ENCODE peak calls at places on chromosomes 3 and 15, in six cellular contexts. One of them, this sample, is unnamed.

GRCh38 chr3:14278799-14279705 is 100.4 kb downstream of the LSM3 start:
- DNase-seq in mesenchymal stem cell: peak
- DNase-seq in IMR-90: no peak
- DNase-seq in neuronal stem cell: no peak
- DNase-seq in H9: peak
- DNase-seq in mesendoderm: peak
- DNase-seq in this sample: no peak

GRCh38 chr3:38479431-38480092 is 16.6 kb upstream of the EXOG start:
- DNase-seq in mesenchymal stem cell: peak
- DNase-seq in IMR-90: peak
- DNase-seq in neuronal stem cell: no peak
- DNase-seq in H9: peak
- DNase-seq in mesendoderm: peak
- DNase-seq in this sample: no peak

GRCh38 chr3:113783463-113783862 is 36.6 kb downstream of the ATP6V1A start:
- DNase-seq in mesenchymal stem cell: peak
- DNase-seq in IMR-90: peak
- DNase-seq in neuronal stem cell: no peak
- DNase-seq in H9: no peak
- DNase-seq in mesendoderm: peak
- DNase-seq in this sample: no peak

GRCh38 chr15:59647085-59647484 is 10.2 kb downstream of the GTF2A2 start:
- DNase-seq in mesenchymal stem cell: no peak
- DNase-seq in IMR-90: no peak
- DNase-seq in neuronal stem cell: no peak
- DNase-seq in H9: no peak
- DNase-seq in mesendoderm: no peak
- DNase-seq in this sample: no peak

GRCh38 chr3:16132190-16132589 is 42.3 kb upstream of the GALNT15 start:
- DNase-seq in mesenchymal stem cell: no peak
- DNase-seq in IMR-90: no peak
- DNase-seq in neuronal stem cell: no peak
- DNase-seq in H9: peak
- DNase-seq in mesendoderm: peak
- DNase-seq in this sample: no peak

GRCh38 chr3:81910244-81910852 is 148.9 kb upstream of the GBE1 start:
- DNase-seq in mesenchymal stem cell: peak
- DNase-seq in IMR-90: peak
- DNase-seq in neuronal stem cell: peak
- DNase-seq in H9: no peak
- DNase-seq in mesendoderm: peak
- DNase-seq in this sample: no peak

GRCh38 chr15:78195735-78196201 is 38.6 kb downstream of the ACSBG1 start:
- DNase-seq in mesenchymal stem cell: no peak
- DNase-seq in IMR-90: no peak
- DNase-seq in neuronal stem cell: no peak
- DNase-seq in H9: peak
- DNase-seq in mesendoderm: peak
- DNase-seq in this sample: no peak

GRCh38 chr3:59895972-59896371 is 846.1 kb upstream of the CFAP20DC start:
- DNase-seq in mesenchymal stem cell: no peak
- DNase-seq in IMR-90: no peak
- DNase-seq in neuronal stem cell: no peak
- DNase-seq in H9: no peak
- DNase-seq in mesendoderm: no peak
- DNase-seq in this sample: no peak

GRCh38 chr3:35071768-35072167 is 567.6 kb upstream of the ARPP21 start:
- DNase-seq in mesenchymal stem cell: no peak
- DNase-seq in IMR-90: no peak
- DNase-seq in neuronal stem cell: no peak
- DNase-seq in H9: no peak
- DNase-seq in mesendoderm: no peak
- DNase-seq in this sample: no peak

GRCh38 chr15:58387130-58387529 is 44.7 kb upstream of the LIPC start:
- DNase-seq in mesenchymal stem cell: peak
- DNase-seq in IMR-90: peak
- DNase-seq in neuronal stem cell: no peak
- DNase-seq in H9: no peak
- DNase-seq in mesendoderm: no peak
- DNase-seq in this sample: no peak

GRCh38 chr3:178444416-178444815 is 91.8 kb upstream of the KCNMB2 start:
- DNase-seq in mesenchymal stem cell: no peak
- DNase-seq in IMR-90: no peak
- DNase-seq in neuronal stem cell: no peak
- DNase-seq in H9: no peak
- DNase-seq in mesendoderm: no peak
- DNase-seq in this sample: no peak

GRCh38 chr3:129663045-129663446 is 56.6 kb upstream of the PLXND1 start:
- DNase-seq in mesenchymal stem cell: no peak
- DNase-seq in IMR-90: no peak
- DNase-seq in neuronal stem cell: no peak
- DNase-seq in H9: peak
- DNase-seq in mesendoderm: peak
- DNase-seq in this sample: no peak

GRCh38 chr3:54706783-54707182 is 221.1 kb downstream of the LRTM1 start:
- DNase-seq in mesenchymal stem cell: no peak
- DNase-seq in IMR-90: no peak
- DNase-seq in neuronal stem cell: no peak
- DNase-seq in H9: no peak
- DNase-seq in mesendoderm: no peak
- DNase-seq in this sample: no peak

GRCh38 chr15:71549697-71550096 is 260.7 kb upstream of the NR2E3 start:
- DNase-seq in mesenchymal stem cell: no peak
- DNase-seq in IMR-90: no peak
- DNase-seq in neuronal stem cell: no peak
- DNase-seq in H9: no peak
- DNase-seq in mesendoderm: no peak
- DNase-seq in this sample: no peak

GRCh38 chr15:86336051-86336788 is 256.5 kb downstream of the AGBL1 start:
- DNase-seq in mesenchymal stem cell: peak
- DNase-seq in IMR-90: no peak
- DNase-seq in neuronal stem cell: no peak
- DNase-seq in H9: no peak
- DNase-seq in mesendoderm: no peak
- DNase-seq in this sample: no peak

GRCh38 chr3:62370112-62371031 is 3.0 kb downstream of the FEZF2 start:
- DNase-seq in mesenchymal stem cell: no peak
- DNase-seq in IMR-90: no peak
- DNase-seq in neuronal stem cell: no peak
- DNase-seq in H9: peak
- DNase-seq in mesendoderm: peak
- DNase-seq in this sample: no peak

GRCh38 chr15:63638828-63639227 is 41.6 kb downstream of the FBXL22 start:
- DNase-seq in mesenchymal stem cell: no peak
- DNase-seq in IMR-90: no peak
- DNase-seq in neuronal stem cell: no peak
- DNase-seq in H9: no peak
- DNase-seq in mesendoderm: no peak
- DNase-seq in this sample: no peak

GRCh38 chr15:67992834-67993233 is 61.3 kb upstream of the PIAS1 start:
- DNase-seq in mesenchymal stem cell: no peak
- DNase-seq in IMR-90: no peak
- DNase-seq in neuronal stem cell: no peak
- DNase-seq in H9: no peak
- DNase-seq in mesendoderm: peak
- DNase-seq in this sample: no peak

GRCh38 chr15:40506964-40507571 is 36.3 kb downstream of the CHST14 start:
- DNase-seq in mesenchymal stem cell: peak
- DNase-seq in IMR-90: peak
- DNase-seq in neuronal stem cell: peak
- DNase-seq in H9: peak
- DNase-seq in mesendoderm: peak
- DNase-seq in this sample: peak

GRCh38 chr15:38474155-38474757 is 20.3 kb downstream of the FAM98B start:
- DNase-seq in mesenchymal stem cell: peak
- DNase-seq in IMR-90: peak
- DNase-seq in neuronal stem cell: peak
- DNase-seq in H9: no peak
- DNase-seq in mesendoderm: peak
- DNase-seq in this sample: no peak

DNA sequence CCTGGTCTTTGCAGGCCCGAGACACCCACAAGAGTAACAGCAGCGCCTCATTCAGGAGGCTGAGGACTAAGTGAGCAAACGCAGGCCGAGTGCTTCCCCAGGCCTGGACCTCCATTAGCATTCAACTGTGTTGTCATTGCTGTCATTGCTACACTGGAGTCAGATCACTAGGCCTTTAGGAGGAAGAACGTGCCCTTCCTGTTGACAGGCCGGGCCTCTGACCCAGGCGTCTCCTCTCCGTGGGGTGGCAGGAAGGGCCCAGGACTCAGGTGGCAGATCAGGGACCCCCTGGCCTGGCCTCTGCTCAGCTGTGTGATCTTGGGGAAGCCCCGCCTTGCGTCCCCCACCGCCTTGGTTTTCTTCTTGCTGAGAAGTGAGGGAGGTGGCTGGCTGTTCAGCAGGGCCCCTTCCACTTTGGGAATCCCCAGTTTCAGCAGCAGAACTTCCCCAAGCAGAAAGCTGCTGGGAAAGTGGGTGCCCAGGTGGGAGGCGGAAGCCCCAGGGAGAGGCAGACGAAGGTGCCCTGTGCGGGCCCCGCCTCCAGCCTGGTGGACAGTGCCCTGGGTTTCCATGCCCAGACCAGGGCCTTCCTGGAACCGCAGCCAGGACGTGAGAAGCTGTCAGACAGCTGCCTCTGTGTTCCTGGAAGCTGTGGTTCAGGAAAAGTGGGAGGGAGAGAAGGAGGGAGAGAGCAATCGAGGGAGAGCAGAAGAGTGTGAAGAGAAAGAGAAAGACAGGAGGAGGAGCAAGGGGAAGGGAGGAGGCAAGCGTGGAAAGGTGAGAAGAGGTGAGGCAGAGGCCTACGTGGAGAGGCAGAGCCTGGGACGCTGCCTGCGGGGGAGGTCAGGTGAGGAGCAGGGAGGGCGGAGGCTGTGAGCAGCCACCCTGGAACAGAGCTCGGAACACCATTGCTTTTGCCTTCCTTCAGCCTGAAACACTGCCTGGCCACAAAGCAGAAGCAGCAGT is 18.9 kb downstream of the ZDHHC19 start:
- DNase-seq in mesenchymal stem cell: no peak
- DNase-seq in IMR-90: no peak
- DNase-seq in neuronal stem cell: no peak
- DNase-seq in H9: peak
- DNase-seq in mesendoderm: peak
- DNase-seq in this sample: no peak
- H2AK5ac ChIP-seq in mesenchymal stem cell: no peak
- H2AK5ac ChIP-seq in IMR-90: no peak
- H2AK5ac ChIP-seq in neuronal stem cell: peak
- H2AK5ac ChIP-seq in H9: no peak
- H2AK5ac ChIP-seq in mesendoderm: no peak
- H2AK5ac ChIP-seq in this sample: no peak

DNA sequence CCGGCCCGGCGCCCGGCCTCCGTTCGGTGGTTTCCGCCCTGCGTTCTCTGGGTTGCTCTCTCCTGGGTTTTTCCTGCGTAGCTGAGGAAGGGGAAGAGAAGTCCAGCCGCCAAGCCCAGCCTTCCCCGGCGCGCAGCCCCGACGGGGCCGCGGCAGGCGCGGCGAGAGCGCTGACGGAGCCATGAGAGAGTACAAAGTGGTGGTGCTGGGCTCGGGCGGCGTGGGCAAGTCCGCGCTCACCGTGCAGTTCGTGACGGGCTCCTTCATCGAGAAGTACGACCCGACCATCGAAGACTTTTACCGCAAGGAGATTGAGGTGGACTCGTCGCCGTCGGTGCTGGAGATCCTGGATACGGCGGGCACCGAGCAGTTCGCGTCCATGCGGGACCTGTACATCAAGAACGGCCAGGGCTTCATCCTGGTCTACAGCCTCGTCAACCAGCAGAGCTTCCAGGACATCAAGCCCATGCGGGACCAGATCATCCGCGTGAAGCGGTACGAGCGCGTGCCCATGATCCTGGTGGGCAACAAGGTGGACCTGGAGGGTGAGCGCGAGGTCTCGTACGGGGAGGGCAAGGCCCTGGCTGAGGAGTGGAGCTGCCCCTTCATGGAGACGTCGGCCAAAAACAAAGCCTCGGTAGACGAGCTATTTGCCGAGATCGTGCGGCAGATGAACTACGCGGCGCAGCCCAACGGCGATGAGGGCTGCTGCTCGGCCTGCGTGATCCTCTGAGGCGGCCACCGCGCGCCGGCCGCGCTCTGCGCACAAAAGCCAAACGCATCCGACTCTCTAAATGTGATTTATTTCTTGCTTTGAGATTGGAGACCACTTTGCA is 705 bp downstream of the RAP2B start:
- DNase-seq in mesenchymal stem cell: peak
- DNase-seq in IMR-90: peak
- DNase-seq in neuronal stem cell: peak
- DNase-seq in H9: peak
- DNase-seq in mesendoderm: peak
- DNase-seq in this sample: peak
- H2AK5ac ChIP-seq in mesenchymal stem cell: no peak
- H2AK5ac ChIP-seq in IMR-90: peak
- H2AK5ac ChIP-seq in neuronal stem cell: peak
- H2AK5ac ChIP-seq in H9: no peak
- H2AK5ac ChIP-seq in mesendoderm: no peak
- H2AK5ac ChIP-seq in this sample: no peak

DNA sequence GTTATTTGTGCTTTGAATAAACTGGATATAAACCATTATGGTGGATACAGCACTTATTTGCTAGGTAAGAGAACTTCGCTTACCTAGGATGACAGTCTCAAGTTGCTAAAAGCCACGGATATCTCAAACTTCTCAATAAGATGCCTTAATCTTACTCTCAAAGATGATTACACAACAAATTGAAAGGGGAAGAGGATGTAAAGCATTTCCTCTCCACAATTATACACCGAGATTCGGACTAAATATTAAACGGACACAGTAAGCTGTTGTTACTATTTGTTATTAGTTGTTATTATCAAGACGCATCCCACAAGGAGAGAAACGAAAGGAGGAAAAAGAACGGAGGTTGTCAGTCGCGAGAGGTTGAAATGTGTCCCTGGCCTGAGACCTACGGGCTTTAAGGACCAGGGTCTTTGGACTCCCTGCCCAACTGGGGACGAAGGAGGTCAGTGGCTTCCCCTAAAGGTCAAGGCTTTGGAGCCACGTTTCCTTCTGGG is 647 bp downstream of the ZNF106 start:
- DNase-seq in mesenchymal stem cell: peak
- DNase-seq in IMR-90: peak
- DNase-seq in neuronal stem cell: no peak
- DNase-seq in H9: no peak
- DNase-seq in mesendoderm: no peak
- DNase-seq in this sample: no peak
- H2AK5ac ChIP-seq in mesenchymal stem cell: no peak
- H2AK5ac ChIP-seq in IMR-90: peak
- H2AK5ac ChIP-seq in neuronal stem cell: no peak
- H2AK5ac ChIP-seq in H9: no peak
- H2AK5ac ChIP-seq in mesendoderm: no peak
- H2AK5ac ChIP-seq in this sample: no peak

DNA sequence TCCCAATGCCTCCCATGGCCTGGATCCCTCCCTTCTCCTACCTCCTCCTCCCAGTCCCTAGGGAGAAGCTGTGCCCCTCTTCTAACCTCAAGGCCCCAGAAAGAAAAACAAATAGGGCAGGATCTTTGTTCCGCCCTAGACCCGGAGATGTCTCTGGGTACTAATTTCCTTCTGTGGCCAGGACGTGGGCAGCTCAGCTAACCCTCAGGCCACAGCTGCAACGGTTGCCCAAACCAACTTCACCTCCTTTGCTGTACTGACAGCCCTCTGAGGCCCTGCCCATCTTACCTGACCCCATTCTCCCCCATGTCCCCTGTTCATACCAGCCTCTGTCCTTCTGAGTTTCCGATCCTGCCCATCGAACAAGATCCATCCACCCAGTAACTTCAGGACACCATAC is 70.7 kb downstream of the SRGAP3 start:
- DNase-seq in mesenchymal stem cell: no peak
- DNase-seq in IMR-90: no peak
- DNase-seq in neuronal stem cell: no peak
- DNase-seq in H9: no peak
- DNase-seq in mesendoderm: no peak
- DNase-seq in this sample: no peak
- H2AK5ac ChIP-seq in mesenchymal stem cell: no peak
- H2AK5ac ChIP-seq in IMR-90: no peak
- H2AK5ac ChIP-seq in neuronal stem cell: no peak
- H2AK5ac ChIP-seq in H9: no peak
- H2AK5ac ChIP-seq in mesendoderm: no peak
- H2AK5ac ChIP-seq in this sample: no peak

This sample was measured in H1.